ENCODE peak calls at places on chromosomes 1 and 21, in ten cellular contexts. V is bronchial epithelial cell, F is sigmoid colon, M is A673, Y is esophagus muscularis mucosa, B is progenitor cell of endocrine pancreas, T is lower lobe of right lung, X is MM.1S, U is AG10803, A is nephron progenitor cell. N is an unnamed sample.

GRCh38 chr1:214123061-214123784 is 135.4 kb downstream of the PROX1 start:
- DNase-seq in U (peak; percentile 43), M (peak; percentile 55), X (peak; percentile 87), T (no peak), A (peak; percentile 39), F (no peak), Y (no peak), V (peak; percentile 84), B (peak; percentile 19), N (no peak)

GRCh38 chr1:29180497-29181412 is 945 bp downstream of the SRSF4 start:
- DNase-seq in X (peak; percentile 69), Y (no peak), B (no peak), A (no peak), F (no peak), U (no peak), M (no peak), V (peak; percentile 30), T (no peak), N (no peak)

GRCh38 chr1:209646558-209646957 is 5.7 kb downstream of the LAMB3 start:
- DNase-seq in Y (no peak), F (no peak), V (peak; percentile 32), X (no peak), M (no peak), B (no peak), U (peak; percentile 68), T (no peak), A (no peak), N (no peak)

GRCh38 chr1:242523282-242523967 is 1.1 kb downstream of the PLD5 start:
- DNase-seq in V (no peak), X (no peak), B (no peak), U (no peak), Y (no peak), A (no peak), F (no peak), M (no peak), T (no peak), N (no peak)

GRCh38 chr1:170662561-170662971 is 1.4 kb upstream of the PRRX1 start:
- DNase-seq in M (no peak), X (no peak), F (no peak), A (no peak), U (no peak), V (no peak), T (no peak), B (no peak), Y (no peak), N (no peak)

GRCh38 chr1:155324717-155325595 is 4.3 kb downstream of the RUSC1 start:
- DNase-seq in U (peak; percentile 36), T (peak; percentile 79), B (peak; percentile 44), X (peak; percentile 17), V (peak; percentile 45), M (peak; percentile 69), Y (no peak), A (peak; percentile 72), F (peak; percentile 86), N (no peak)

GRCh38 chr1:85330206-85330605 is 53.8 kb upstream of the BCL10 start:
- DNase-seq in U (peak; percentile 98), M (no peak), X (no peak), B (no peak), A (no peak), T (no peak), V (peak; percentile 85), Y (no peak), F (no peak), N (no peak)

GRCh38 chr1:247574664-247575063 is 13.5 kb upstream of the OR2G2 start:
- DNase-seq in U (no peak), V (no peak), M (no peak), F (no peak), Y (no peak), B (no peak), X (no peak), T (no peak), A (no peak), N (no peak)

GRCh38 chr1:200116324-200116723 is 88.8 kb downstream of the NR5A2 start:
- DNase-seq in V (no peak), T (no peak), A (no peak), Y (no peak), B (no peak), M (no peak), F (no peak), X (no peak), U (no peak), N (no peak)

GRCh38 chr1:10074855-10075418 is 42.2 kb downstream of the UBE4B start:
- DNase-seq in B (no peak), F (no peak), M (no peak), U (no peak), V (peak; percentile 46), A (no peak), X (no peak), T (no peak), Y (no peak), N (no peak)

DNA sequence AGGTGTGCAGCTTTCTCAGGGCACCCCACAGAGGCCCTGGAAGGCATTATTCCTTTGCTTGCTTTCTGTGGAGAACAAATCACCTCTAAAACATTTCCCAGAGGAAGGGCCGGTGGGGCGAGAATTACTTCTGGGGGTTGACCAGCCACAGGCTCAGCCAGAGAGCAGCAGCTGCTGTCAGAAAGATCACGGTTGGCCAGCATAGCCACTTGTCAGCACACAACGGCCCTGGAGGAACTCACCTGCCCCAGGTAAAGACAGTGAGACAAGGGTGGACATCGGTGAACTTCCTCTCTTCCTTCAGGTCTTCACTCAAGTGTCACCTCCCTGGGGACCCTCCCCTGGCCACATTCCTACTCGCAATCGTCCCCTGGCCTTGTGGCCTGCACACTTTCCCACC is 69.5 kb upstream of the CLDN14 start:
- DNase-seq in Y (no peak), F (no peak), U (no peak), M (no peak), T (no peak), A (no peak), X (no peak), B (no peak), V (no peak), N (peak; percentile 68)
- TF ChIP-seq CTCF in Y (no peak), F (no peak), U (no peak), M (no peak), T (no peak), A (no peak), X (no peak), B (no peak), V (no peak), N (no peak)

DNA sequence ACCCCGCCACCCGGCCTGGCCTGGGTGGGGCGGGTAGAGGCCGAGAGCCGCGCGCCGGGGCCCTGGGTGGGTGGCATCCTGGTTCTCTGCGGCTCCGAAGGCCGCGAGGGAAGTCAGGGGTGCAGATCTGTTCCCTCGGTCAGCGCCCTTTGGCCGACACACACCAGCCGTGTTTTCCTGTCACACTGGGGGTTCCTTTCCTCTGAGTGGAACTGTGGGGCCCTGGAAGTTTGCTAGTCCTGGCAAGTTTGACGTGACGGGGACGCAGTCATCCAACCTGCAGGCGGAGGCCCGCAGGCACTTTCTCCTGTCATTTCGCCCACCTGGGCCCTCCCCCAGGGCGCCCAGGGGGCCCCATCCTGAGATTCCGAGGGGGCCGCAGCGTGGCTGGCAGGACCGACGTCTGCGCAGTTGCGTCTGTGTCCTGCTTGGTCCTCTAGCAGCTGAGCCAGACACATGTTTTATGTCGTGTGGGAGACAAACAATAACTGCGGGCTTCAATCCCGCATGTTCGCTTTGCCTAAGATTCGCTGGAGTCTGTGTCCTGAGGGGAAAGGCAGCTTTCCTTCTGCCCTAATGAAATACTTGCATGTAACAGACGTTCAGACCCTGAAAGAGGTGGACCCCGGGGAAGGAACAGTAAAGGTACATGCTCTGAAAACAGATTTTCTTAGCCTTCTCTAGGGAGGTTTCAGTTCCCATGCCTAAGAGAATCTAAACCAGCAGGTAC is 1.5 kb downstream of the FAM163A start:
- DNase-seq in V (no peak), Y (no peak), M (no peak), F (no peak), X (no peak), B (no peak), A (no peak), T (no peak), U (no peak), N (no peak)
- TF ChIP-seq CTCF in V (no peak), Y (no peak), M (no peak), F (no peak), X (no peak), B (no peak), A (no peak), T (no peak), U (no peak), N (no peak)

GRCh38 chr1:4093856-4094565 is 193.9 kb upstream of the C1orf174 start:
- DNase-seq in T (no peak), V (no peak), M (no peak), F (peak; percentile 52), U (no peak), B (no peak), X (no peak), Y (no peak), A (no peak), N (no peak)
- TF ChIP-seq CTCF in T (no peak), V (no peak), M (no peak), F (no peak), U (no peak), B (no peak), X (no peak), Y (no peak), A (no peak), N (no peak)

GRCh38 chr1:212981571-212982328 is 31.4 kb downstream of the VASH2 start:
- DNase-seq in A (no peak), F (no peak), V (peak; percentile 9), T (no peak), B (no peak), U (no peak), M (no peak), Y (peak; percentile 77), X (no peak), N (no peak)

GRCh38 chr1:212977781-212978645 is 27.7 kb downstream of the VASH2 start:
- DNase-seq in U (no peak), Y (no peak), V (no peak), T (no peak), X (no peak), A (no peak), M (no peak), B (no peak), F (no peak), N (peak; percentile 73)

GRCh38 chr1:212979340-212980122 is 29.2 kb downstream of the VASH2 start:
- DNase-seq in M (no peak), X (no peak), Y (no peak), T (no peak), B (no peak), V (no peak), F (no peak), A (no peak), U (no peak), N (peak; percentile 63)

GRCh38 chr1:212981025-212981495 is 30.7 kb downstream of the VASH2 start:
- DNase-seq in Y (no peak), A (no peak), V (peak; percentile 20), X (no peak), M (no peak), T (peak; percentile 57), F (no peak), U (no peak), B (no peak), N (no peak)

DNA sequence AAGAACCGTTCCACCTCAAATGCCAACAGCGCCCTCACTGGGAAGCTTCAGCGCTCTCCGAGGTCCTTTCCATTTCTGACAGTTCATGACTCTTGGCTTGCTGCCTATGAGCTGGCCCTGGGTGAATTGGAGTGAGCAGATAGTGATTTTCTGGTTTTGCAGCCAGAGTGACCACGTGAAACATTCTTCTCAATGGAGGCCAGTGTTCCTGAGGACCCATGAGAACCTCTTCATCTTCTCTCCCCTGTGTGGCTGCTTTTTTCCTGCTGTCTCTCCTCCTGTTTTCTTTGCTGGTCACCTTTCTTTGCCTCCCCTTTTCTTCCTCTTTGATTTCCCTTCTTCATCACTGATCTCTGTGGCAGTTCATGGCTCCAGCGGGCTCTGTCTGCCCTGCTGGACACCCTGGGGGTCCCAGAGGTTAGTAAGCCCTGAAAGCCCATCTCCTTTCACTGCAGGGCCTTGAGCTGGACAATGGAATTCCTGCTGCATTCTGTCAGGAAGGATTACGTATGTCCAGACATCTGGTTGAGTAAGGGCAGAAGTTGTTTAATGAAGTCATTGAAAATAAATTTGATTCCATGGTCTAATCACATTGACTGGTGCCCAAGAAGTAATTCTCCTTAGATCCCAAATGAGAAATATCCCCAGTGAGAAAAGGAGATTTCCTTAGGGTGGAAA is 29.9 kb downstream of the VASH2 start:
- DNase-seq in V (peak; percentile 5), X (no peak), U (peak; percentile 26), B (no peak), A (no peak), M (no peak), T (no peak), F (no peak), Y (no peak), N (peak; percentile 70)
- TF ChIP-seq CTCF in V (no peak), X (no peak), U (no peak), B (no peak), A (no peak), M (no peak), T (no peak), F (no peak), Y (no peak), N (no peak)